ENCODE peak calls at places on chromosomes 5 and 9, in seven cellular contexts. Z is neural crest cell; P is colonic mucosa; A is AG08395; U is Kasumi-1; I is stimulated activated CD4-positive, alpha-beta T cell treated with anti-CD3 and anti-CD28 coated beads, TNF-alpha, amount 100 ng/mL, for 4 hours; C is aorta. O is an unnamed sample.

GRCh38 chr9:129333961-129334743 is 156.1 kb upstream of the IER5L start:
- DNase-seq in Z (peak; percentile 59), P (peak; percentile 84), A (peak; percentile 92), U (peak; percentile 95), I (no peak), C (peak; percentile 96), O (peak; percentile 86)

GRCh38 chr5:776862-777711 is 7.4 kb downstream of the ZDHHC11B start:
- DNase-seq in Z (no peak), P (peak; percentile 20), A (peak; percentile 3), U (no peak), I (no peak), C (peak; percentile 84), O (no peak)

GRCh38 chr9:5336683-5337082 is 3.0 kb downstream of the RLN1 start:
- DNase-seq in Z (no peak), P (no peak), A (no peak), U (no peak), I (no peak), C (no peak), O (peak; percentile 26)

GRCh38 chr5:15431923-15432322 is 68.1 kb upstream of the FBXL7 start:
- DNase-seq in Z (no peak), P (no peak), A (no peak), U (peak; percentile 10), I (no peak), C (no peak), O (no peak)

GRCh38 chr5:1285883-1286291 is 9.0 kb downstream of the TERT start:
- DNase-seq in Z (no peak), P (peak; percentile 15), A (no peak), U (no peak), I (no peak), C (peak; percentile 60), O (no peak)

GRCh38 chr9:110126986-110127864 is 80.7 kb downstream of the C9orf152 start:
- DNase-seq in Z (no peak), P (peak; percentile 61), A (no peak), U (peak; percentile 74), I (no peak), C (peak; percentile 87), O (no peak)

GRCh38 chr5:36724429-36725332 is 118.3 kb downstream of the SLC1A3 start:
- DNase-seq in Z (no peak), P (peak; percentile 46), A (no peak), U (peak; percentile 97), I (no peak), C (no peak), O (peak; percentile 86)

GRCh38 chr5:35218981-35219380 is 11.3 kb downstream of the PRLR start:
- DNase-seq in Z (no peak), P (no peak), A (no peak), U (no peak), I (no peak), C (no peak), O (no peak)

O was measured in Peyer's patch.